ENCODE peak calls at places on chromosomes 13 and 19, in six cellular contexts. V, Z, T, M, W and Y are unnamed samples. For H3K4me1, the result is how much of the 10 kb centered on the place peaks cover.

GRCh38 chr19:53057904-53058579 is 13.5 kb downstream of the ERVV-2 start:
- DNase-seq in V (peak), Z (peak), T (no peak), M (peak), W (no peak), Y (no peak)

GRCh38 chr19:44149776-44150175 is 8.4 kb downstream of the ZNF234 start:
- DNase-seq in V (no peak), Z (no peak), T (no peak), M (no peak), W (no peak), Y (no peak)

GRCh38 chr13:88627071-88627470 is 955.9 kb downstream of the SLITRK5 start:
- DNase-seq in V (no peak), Z (no peak), T (no peak), M (no peak), W (no peak), Y (no peak)

GRCh38 chr13:50131998-50132936 is 117.0 kb downstream of the KCNRG start:
- DNase-seq in V (no peak), Z (peak), T (peak), M (peak), W (no peak), Y (no peak)

GRCh38 chr13:111911141-111911720 is 155.7 kb upstream of the SOX1 start:
- DNase-seq in V (no peak), Z (no peak), T (peak), M (peak), W (no peak), Y (peak)

GRCh38 chr13:99417151-99417820 is 84.0 kb upstream of the TM9SF2 start:
- DNase-seq in V (no peak), Z (no peak), T (no peak), M (peak), W (peak), Y (no peak)

GRCh38 chr13:107170270-107170931 is 602.5 kb upstream of the ARGLU1 start:
- DNase-seq in V (no peak), Z (no peak), T (no peak), M (no peak), W (no peak), Y (no peak)

GRCh38 chr13:22961835-22962537 is 218.8 kb upstream of the SGCG start:
- DNase-seq in V (no peak), Z (no peak), T (peak), M (no peak), W (no peak), Y (no peak)

GRCh38 chr13:24220086-24220703 is 59.7 kb downstream of the SPATA13 start:
- DNase-seq in V (no peak), Z (peak), T (no peak), M (peak), W (peak), Y (no peak)

GRCh38 chr13:20713751-20714150 is 10.3 kb downstream of the IL17D start:
- DNase-seq in V (no peak), Z (no peak), T (no peak), M (no peak), W (no peak), Y (no peak)

GRCh38 chr19:2477732-2478191 is 1.8 kb downstream of the GADD45B start:
- DNase-seq in V (no peak), Z (peak), T (no peak), M (no peak), W (no peak), Y (peak)

GRCh38 chr19:16023558-16023915 is 52.8 kb upstream of the TPM4 start:
- DNase-seq in V (no peak), Z (no peak), T (no peak), M (peak), W (no peak), Y (peak)

GRCh38 chr13:110391273-110391672 is 84.2 kb downstream of the COL4A2 start:
- DNase-seq in V (no peak), Z (no peak), T (no peak), M (no peak), W (no peak), Y (no peak)

GRCh38 chr13:33015791-33016323 is 366 bp upstream of the KL start:
- DNase-seq in V (no peak), Z (peak), T (no peak), M (peak), W (peak), Y (peak)

GRCh38 chr19:2394054-2394668 is 33.2 kb downstream of the TIMM13 start:
- DNase-seq in V (no peak), Z (no peak), T (no peak), M (no peak), W (no peak), Y (no peak)

GRCh38 chr13:110446570-110446880 is 115.0 kb downstream of the RAB20 start:
- DNase-seq in V (no peak), Z (no peak), T (no peak), M (no peak), W (no peak), Y (no peak)

GRCh38 chr19:3722443-3723109 is 14.4 kb downstream of the TJP3 start:
- DNase-seq in V (no peak), Z (peak), T (no peak), M (peak), W (peak), Y (no peak)

GRCh38 chr19:51111606-51112005 is 3.4 kb upstream of the CTU1 start:
- DNase-seq in V (no peak), Z (no peak), T (no peak), M (peak), W (no peak), Y (no peak)

DNA sequence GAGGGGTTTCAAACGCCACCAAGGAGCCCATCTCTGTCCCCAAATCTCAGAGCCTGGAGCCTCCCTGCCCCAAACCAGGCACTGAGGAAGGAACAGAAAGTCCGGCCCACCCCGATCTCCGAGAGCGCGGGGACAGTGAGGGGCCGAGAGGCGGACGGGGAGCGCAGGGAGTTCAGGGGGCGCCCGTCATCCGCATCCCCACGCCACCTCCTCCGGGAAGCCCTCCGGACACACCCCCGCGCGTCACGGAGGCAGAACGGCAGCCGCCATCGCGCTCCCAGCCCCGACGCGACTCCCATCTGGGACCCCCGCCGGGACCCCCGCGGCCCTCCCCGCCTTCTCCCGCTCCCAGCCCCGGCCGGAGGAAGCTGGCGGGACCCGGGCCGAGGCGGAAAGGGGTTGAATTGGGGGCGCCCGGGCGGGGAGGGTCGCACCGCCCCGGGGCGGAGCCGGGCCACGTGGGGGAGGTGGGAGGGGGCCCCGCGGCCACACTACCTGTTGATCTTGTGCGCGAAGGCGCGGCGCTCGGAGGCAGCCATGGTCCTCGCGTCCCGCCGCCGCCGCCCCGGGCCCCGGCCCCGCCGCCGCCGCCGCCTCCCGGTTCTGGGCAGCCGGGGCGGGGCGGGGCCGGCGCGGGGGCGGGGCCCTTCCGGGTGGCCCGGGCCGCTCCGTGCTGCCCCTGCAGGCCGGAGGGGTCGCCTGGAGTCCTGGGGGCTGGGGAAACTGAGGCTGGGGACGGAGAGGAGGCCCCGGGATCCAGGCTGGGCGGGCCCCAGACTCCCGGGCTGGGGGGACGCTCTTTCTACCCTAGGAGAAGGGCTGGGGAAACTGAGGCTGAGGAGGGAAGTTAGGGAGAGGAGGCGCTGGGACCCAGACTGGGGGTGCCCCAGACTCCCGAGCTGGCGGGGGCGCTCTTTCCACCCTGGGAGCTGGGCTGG is at the start of gene DOCK6:
- DNase-seq in V (no peak), Z (peak), T (no peak), M (peak), W (peak), Y (peak)
- TF ChIP-seq CTCF in V (peak), Z (peak), T (peak), M (peak), W (no peak), Y (no peak)

DNA sequence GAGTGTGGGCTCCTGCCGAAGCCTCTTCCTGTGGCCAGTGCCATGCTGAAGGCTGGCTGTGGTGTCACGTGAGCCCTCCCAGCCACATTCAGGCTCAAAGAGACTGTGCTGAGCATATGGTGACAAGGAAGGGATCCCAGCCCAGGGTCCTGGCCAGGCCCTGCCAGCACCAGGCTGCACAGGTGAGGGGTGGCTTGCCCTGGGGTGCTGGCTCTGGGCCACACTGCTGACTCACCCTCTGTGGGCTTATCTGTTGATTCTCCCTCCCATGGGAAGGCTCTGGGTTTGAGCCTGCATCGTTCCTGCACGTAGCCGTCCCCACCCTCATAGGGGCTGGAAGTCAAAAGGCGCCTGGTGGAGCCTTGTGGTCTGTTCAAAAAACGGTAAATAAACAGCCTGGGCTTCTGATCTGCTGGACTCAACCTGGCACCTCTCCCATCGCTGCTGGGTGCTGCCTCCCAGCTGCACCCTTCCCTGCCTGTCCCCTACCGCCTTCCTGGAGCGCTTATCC is 31.1 kb downstream of the DNM2 start:
- DNase-seq in V (no peak), Z (no peak), T (no peak), M (no peak), W (peak), Y (no peak)
- H3K4me1 ChIP-seq in V (under half), Z (under half), T (half or more), M (under half), W (half or more), Y (under half)

DNA sequence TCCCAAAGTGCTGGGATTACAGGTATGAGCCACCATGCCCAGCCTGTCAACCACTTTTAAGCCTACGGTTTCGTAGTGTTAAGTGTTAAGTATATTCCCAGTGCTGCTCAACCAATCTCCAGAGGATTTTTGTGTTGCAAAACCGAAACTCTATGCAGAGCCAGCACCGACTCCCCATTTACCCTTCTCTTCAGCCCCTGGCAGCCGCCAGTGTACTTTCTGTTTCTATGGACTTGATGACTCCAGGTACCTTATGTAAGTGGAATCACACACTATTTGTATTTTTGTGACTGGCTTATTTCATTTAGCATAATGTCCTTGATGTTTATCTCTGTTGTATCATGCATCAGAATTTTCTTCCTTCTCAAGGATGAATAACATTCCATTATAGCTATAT is 1.1 kb downstream of the SULT2A1 start:
- DNase-seq in V (no peak), Z (no peak), T (no peak), M (no peak), W (no peak), Y (no peak)
- H3K27ac ChIP-seq in V (no peak), Z (no peak), T (no peak), M (no peak), W (no peak), Y (no peak)

DNA sequence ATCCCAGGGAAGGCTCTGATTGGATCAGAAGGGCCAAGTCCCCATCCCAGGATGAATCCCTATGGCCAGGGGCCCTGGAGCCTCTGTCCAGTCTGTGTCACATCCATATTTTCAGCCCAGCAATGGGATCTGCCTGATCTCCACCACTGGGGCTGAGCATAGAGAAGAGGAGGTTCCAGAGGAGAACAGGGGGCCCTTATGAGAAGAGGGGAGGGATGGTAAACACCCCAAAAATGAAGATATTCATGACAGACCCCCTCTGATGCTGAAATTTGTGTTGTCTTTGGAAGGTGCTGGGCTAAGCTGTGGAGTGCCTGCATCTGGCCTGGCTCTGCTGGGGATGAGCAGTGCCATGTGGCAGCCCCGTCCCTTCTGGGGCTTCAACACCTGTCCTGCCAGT is 14.5 kb downstream of the KLHL26 start:
- DNase-seq in V (no peak), Z (no peak), T (no peak), M (no peak), W (no peak), Y (no peak)
- TF ChIP-seq CTCF in V (no peak), Z (no peak), T (no peak), M (no peak), W (no peak), Y (no peak)

GRCh38 chr19:29679598-29680210 is 14.4 kb downstream of the PLEKHF1 start:
- DNase-seq in V (no peak), Z (no peak), T (no peak), M (no peak), W (no peak), Y (peak)
- H3K4me1 ChIP-seq in V (under half), Z (under half), T (half or more), M (under half), W (half or more), Y (half or more)